ENCODE peak calls at places on chromosomes 12 and 14, in seven cellular contexts. K is GM20000, O is foreskin fibroblast, C is astrocyte of the cerebellum, B is mammary epithelial cell, N is hepatocyte, F is left lung. E is an unnamed sample.

GRCh38 chr12:1332327-1332726 is 262.1 kb downstream of the FBXL14 start:
- DNase-seq in C (peak), F (no peak), N (no peak), B (peak), K (no peak), O (no peak), E (no peak)

GRCh38 chr12:17215754-17216153 is 609.8 kb upstream of the LMO3 start:
- DNase-seq in K (no peak), C (no peak), O (no peak), F (no peak), B (no peak), N (no peak), E (no peak)

GRCh38 chr14:64388533-64389243 is 535 bp downstream of the MTHFD1 start:
- DNase-seq in F (no peak), O (peak), B (peak), K (no peak), N (peak), C (no peak), E (no peak)

GRCh38 chr14:65478596-65478995 is 66.1 kb downstream of the FUT8 start:
- DNase-seq in B (peak), C (peak), K (no peak), O (peak), N (peak), F (no peak), E (no peak)

GRCh38 chr12:53431187-53431586 is 7.5 kb downstream of the AMHR2 start:
- DNase-seq in F (no peak), N (no peak), K (no peak), B (no peak), O (peak), C (no peak), E (no peak)

GRCh38 chr12:8890313-8891084 is 23.8 kb upstream of the PHC1 start:
- DNase-seq in N (peak), O (peak), F (no peak), K (peak), C (peak), B (peak), E (peak)

GRCh38 chr14:25308244-25308643 is 258.3 kb upstream of the STXBP6 start:
- DNase-seq in B (no peak), F (no peak), K (no peak), O (no peak), N (no peak), C (no peak), E (no peak)

GRCh38 chr12:14454098-14454907 is 88.8 kb downstream of the ATF7IP start:
- DNase-seq in F (no peak), O (peak), B (peak), C (no peak), K (peak), N (peak), E (no peak)

GRCh38 chr14:35929171-35929570 is 103.0 kb downstream of the BRMS1L start:
- DNase-seq in F (no peak), O (no peak), B (no peak), K (no peak), N (no peak), C (no peak), E (no peak)

DNA sequence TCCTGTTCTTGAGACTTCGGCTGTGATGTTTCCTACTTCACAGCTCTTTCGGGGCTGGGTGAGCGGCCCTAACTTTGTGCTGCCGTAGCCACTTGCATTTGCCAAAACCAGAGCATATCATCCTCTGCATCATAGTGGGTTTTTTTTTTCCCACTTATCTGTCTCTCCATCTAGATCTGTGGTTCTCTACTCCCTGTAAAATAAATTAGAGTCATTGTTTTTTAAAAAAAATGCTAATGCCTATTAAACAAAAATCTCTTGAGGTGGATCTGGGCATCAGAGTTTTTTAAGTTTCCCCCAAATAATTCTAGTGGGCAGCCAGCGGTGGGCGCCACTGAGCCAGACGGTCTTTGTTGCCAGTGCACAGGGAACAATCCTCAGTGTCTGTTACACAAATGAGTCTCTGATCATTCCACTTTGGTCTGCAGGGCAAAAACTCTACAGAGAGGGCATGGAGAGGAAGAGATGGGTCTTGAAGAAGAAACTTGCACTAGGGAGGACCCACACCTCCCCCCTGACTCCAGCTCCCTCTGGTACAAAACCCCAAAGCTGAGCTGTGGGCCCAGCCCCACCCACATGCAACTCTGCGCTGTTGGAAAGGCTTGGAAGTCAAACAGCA is 62.4 kb upstream of the BCL2L14 start:
- DNase-seq in N (no peak), K (no peak), F (no peak), B (peak), O (no peak), C (no peak), E (no peak)
- TF ChIP-seq CTCF in N (no peak), K (peak), F (no peak), B (peak), O (peak), C (peak), E (peak)

GRCh38 chr12:30990776-30991175 is 64.2 kb downstream of the TSPAN11 start:
- DNase-seq in F (no peak), B (no peak), C (no peak), K (no peak), N (no peak), O (no peak), E (no peak)

GRCh38 chr12:30990316-30990715 is 63.8 kb downstream of the TSPAN11 start:
- DNase-seq in N (no peak), B (no peak), F (no peak), C (no peak), O (no peak), K (no peak), E (no peak)

GRCh38 chr12:30988887-30989286 is 62.3 kb downstream of the TSPAN11 start:
- DNase-seq in F (no peak), N (no peak), K (no peak), C (no peak), O (no peak), B (no peak), E (no peak)

GRCh38 chr12:30988086-30988485 is 61.5 kb downstream of the TSPAN11 start:
- DNase-seq in K (no peak), N (no peak), F (no peak), C (no peak), B (no peak), O (no peak), E (no peak)

GRCh38 chr12:30989754-30990153 is 63.2 kb downstream of the TSPAN11 start:
- DNase-seq in N (peak), O (peak), B (no peak), K (peak), F (no peak), C (no peak), E (no peak)
- TF ChIP-seq CTCF in N (peak), O (peak), B (peak), K (no peak), F (no peak), C (peak), E (no peak)

GRCh38 chr14:45134051-45134958 is at the start of gene FKBP3:
- DNase-seq in O (peak), F (peak), K (peak), N (peak), C (peak), B (peak), E (peak)
- TF ChIP-seq CTCF in O (peak), F (no peak), K (no peak), N (peak), C (peak), B (no peak), E (no peak)

GRCh38 chr12:89525002-89525823 is 617 bp upstream of the GALNT4 start:
- DNase-seq in F (peak), N (peak), C (no peak), B (peak), O (peak), K (peak), E (peak)
- TF ChIP-seq CTCF in F (no peak), N (no peak), C (no peak), B (no peak), O (no peak), K (no peak), E (no peak)

GRCh38 chr14:105945891-105946290 is 419.5 kb downstream of the TMEM121 start:
- DNase-seq in O (no peak), F (no peak), K (no peak), C (no peak), B (no peak), N (no peak), E (no peak)
- TF ChIP-seq CTCF in O (no peak), F (no peak), K (no peak), C (no peak), B (no peak), N (no peak), E (no peak)

GRCh38 chr12:7375145-7375543 is 68.8 kb downstream of the CD163L1 start:
- DNase-seq in C (no peak), N (peak), F (no peak), B (peak), K (no peak), O (no peak), E (no peak)

GRCh38 chr12:7369274-7369729 is 65.4 kb downstream of the ACSM4 start:
- DNase-seq in B (peak), K (no peak), O (peak), F (no peak), N (no peak), C (no peak), E (no peak)

GRCh38 chr12:7373226-7373625 is 69.4 kb downstream of the ACSM4 start:
- DNase-seq in F (no peak), O (peak), B (no peak), K (no peak), C (no peak), N (no peak), E (no peak)

GRCh38 chr12:7376196-7376595 is 67.8 kb downstream of the CD163L1 start:
- DNase-seq in C (no peak), K (no peak), N (no peak), F (no peak), B (no peak), O (peak), E (no peak)

GRCh38 chr12:7374423-7375144 is 69.4 kb downstream of the CD163L1 start:
- DNase-seq in F (peak), O (peak), C (no peak), K (peak), N (peak), B (peak), E (no peak)
- TF ChIP-seq CTCF in F (no peak), O (peak), C (peak), K (peak), N (peak), B (peak), E (peak)

GRCh38 chr14:89086060-89086382 is 261.6 kb downstream of the TTC8 start:
- DNase-seq in B (no peak), K (no peak), O (no peak), F (no peak), C (no peak), N (no peak), E (no peak)

GRCh38 chr14:89091781-89092180 is 267.3 kb downstream of the TTC8 start:
- DNase-seq in B (no peak), C (no peak), N (no peak), F (no peak), K (no peak), O (no peak), E (no peak)

GRCh38 chr14:89093083-89093482 is 268.6 kb downstream of the TTC8 start:
- DNase-seq in O (peak), K (no peak), C (no peak), B (no peak), F (no peak), N (no peak), E (no peak)

GRCh38 chr14:89085154-89086059 is 261.0 kb downstream of the TTC8 start:
- DNase-seq in F (no peak), C (no peak), K (no peak), O (no peak), B (no peak), N (no peak), E (no peak)

DNA sequence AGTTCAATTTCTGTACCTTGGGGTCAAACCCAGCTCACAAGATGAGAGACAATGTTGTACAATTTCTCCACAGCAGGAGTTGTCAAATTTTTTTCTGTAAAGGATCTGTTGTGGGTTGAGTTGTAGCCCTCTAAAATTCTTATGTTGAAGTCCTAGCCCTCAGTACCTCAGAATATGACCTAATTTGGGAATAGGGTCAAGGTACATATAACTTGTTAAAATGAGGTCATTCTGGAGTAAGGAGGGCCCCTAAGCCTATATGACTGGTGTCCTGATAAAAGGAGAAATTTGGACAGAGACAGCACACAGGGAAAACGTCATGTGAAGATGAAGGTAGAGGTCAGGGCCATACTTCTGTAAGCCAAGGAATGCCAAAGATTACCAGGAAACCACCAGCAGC is 264.9 kb downstream of the TTC8 start:
- DNase-seq in B (no peak), O (no peak), F (no peak), C (no peak), N (no peak), K (no peak), E (no peak)
- TF ChIP-seq CTCF in B (no peak), O (no peak), F (no peak), C (no peak), N (no peak), K (no peak), E (no peak)

DNA sequence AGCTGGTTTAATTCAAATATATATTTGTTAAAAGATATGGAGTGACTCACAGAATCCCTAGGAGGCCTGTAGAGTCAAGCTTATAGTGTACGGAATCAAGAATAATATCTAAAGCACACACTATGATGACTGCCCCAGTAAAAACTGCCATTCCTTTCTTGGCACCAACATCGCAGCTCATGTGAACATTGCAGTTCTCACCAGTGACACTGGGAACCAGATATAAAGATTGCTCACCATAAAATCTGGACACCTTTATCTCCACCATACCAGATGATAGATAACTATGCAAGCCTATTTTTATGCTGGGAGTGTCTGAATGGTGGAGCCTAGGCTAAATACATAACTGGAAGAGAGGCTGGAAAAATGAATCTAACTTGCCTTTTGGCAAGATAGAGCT is 463.9 kb upstream of the TBX3 start:
- DNase-seq in C (no peak), N (no peak), B (no peak), F (no peak), K (no peak), O (no peak), E (no peak)
- TF ChIP-seq CTCF in C (no peak), N (no peak), B (no peak), F (no peak), K (no peak), O (no peak), E (no peak)

DNA sequence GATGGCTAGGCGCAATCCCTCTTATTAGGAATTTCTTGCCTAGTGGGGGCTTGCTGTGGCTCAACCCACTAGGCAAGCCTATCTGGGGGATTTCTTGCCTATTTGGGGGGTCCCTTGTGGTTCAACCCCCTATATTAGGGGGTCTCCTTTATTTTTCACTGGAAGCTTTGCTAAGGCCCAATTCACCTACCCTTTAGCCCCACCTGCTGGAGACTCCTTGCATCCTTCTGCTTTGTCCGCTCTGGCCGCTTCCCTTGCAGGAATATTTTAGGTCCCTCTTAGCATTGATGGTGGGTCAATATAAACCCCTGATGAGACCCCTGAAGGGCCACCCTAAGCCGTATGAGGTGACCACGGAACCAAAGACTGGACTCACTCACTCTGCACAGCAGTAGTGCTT is 1552.1 kb downstream of the AACS start:
- DNase-seq in K (no peak), C (no peak), O (peak), F (no peak), B (no peak), N (no peak), E (no peak)
- TF ChIP-seq CTCF in K (no peak), C (peak), O (peak), F (no peak), B (no peak), N (peak), E (no peak)

E was measured in natural killer cell.